ENCODE peak calls at places on chromosomes 3 and 15, in seven cellular contexts. S, U, E, N, K, X and P are unnamed samples.
A peak's percentile ranks its signal among the peaks of the same experiment; 100 is the strongest.

GRCh38 chr15:79960502-79961217 is 10.3 kb downstream of the BCL2A1 start:
- DNase-seq in S (no peak), U (no peak), E (no peak), N (no peak), K (no peak), X (no peak), P (no peak)

GRCh38 chr15:74339371-74339770 is 28.1 kb downstream of the CYP11A1 start:
- DNase-seq in S (no peak), U (no peak), E (no peak), N (no peak), K (no peak), X (no peak), P (no peak)

GRCh38 chr15:70412717-70413266 is 315.1 kb upstream of the TLE3 start:
- DNase-seq in S (no peak), U (no peak), E (no peak), N (no peak), K (no peak), X (no peak), P (no peak)

GRCh38 chr15:99983894-99984293 is 250.7 kb upstream of the LYSMD4 start:
- DNase-seq in S (no peak), U (peak; percentile 52), E (no peak), N (no peak), K (no peak), X (no peak), P (no peak)

GRCh38 chr3:34865350-34865749 is 774.0 kb upstream of the ARPP21 start:
- DNase-seq in S (no peak), U (peak; percentile 42), E (no peak), N (no peak), K (no peak), X (no peak), P (no peak)

GRCh38 chr15:100667405-100668320 is 65.3 kb downstream of the ASB7 start:
- DNase-seq in S (peak; percentile 19), U (no peak), E (no peak), N (no peak), K (no peak), X (no peak), P (no peak)

GRCh38 chr3:183583331-183584245 is 28.1 kb upstream of the KLHL6 start:
- DNase-seq in S (no peak), U (no peak), E (no peak), N (no peak), K (no peak), X (no peak), P (no peak)

GRCh38 chr15:75350601-75351331 is 3.9 kb downstream of the NEIL1 start:
- DNase-seq in S (no peak), U (no peak), E (no peak), N (no peak), K (no peak), X (no peak), P (no peak)

GRCh38 chr3:4687167-4687566 is 194.0 kb downstream of the ITPR1 start:
- DNase-seq in S (no peak), U (no peak), E (no peak), N (no peak), K (no peak), X (no peak), P (no peak)

GRCh38 chr3:117146571-117146970 is 437.0 kb downstream of the TUSC7 start:
- DNase-seq in S (no peak), U (peak; percentile 73), E (no peak), N (no peak), K (no peak), X (no peak), P (no peak)

GRCh38 chr15:22888120-22888859 is 49.8 kb downstream of the NIPA2 start:
- DNase-seq in S (peak; percentile 82), U (no peak), E (no peak), N (no peak), K (peak; percentile 71), X (no peak), P (no peak)

GRCh38 chr3:52216585-52217408 is 8.6 kb downstream of the TLR9 start:
- DNase-seq in S (no peak), U (no peak), E (no peak), N (no peak), K (no peak), X (peak; percentile 38), P (peak; percentile 77)

GRCh38 chr3:172208586-172209332 is 169.4 kb downstream of the FNDC3B start:
- DNase-seq in S (no peak), U (peak; percentile 70), E (no peak), N (no peak), K (no peak), X (no peak), P (no peak)

GRCh38 chr3:166455724-166456123 is 618.5 kb upstream of the BCHE start:
- DNase-seq in S (no peak), U (no peak), E (no peak), N (no peak), K (peak; percentile 7), X (no peak), P (no peak)

GRCh38 chr3:197132916-197133530 is 103.4 kb upstream of the MELTF start:
- DNase-seq in S (no peak), U (no peak), E (no peak), N (no peak), K (no peak), X (no peak), P (no peak)

GRCh38 chr15:64182859-64183258 is 20.0 kb upstream of the PPIB start:
- DNase-seq in S (no peak), U (no peak), E (no peak), N (no peak), K (no peak), X (no peak), P (no peak)

GRCh38 chr15:68578175-68578959 is 426 bp upstream of the CORO2B start:
- DNase-seq in S (no peak), U (peak; percentile 71), E (peak; percentile 51), N (no peak), K (peak; percentile 47), X (peak; percentile 4), P (peak; percentile 88)

GRCh38 chr3:143648708-143649107 is 199.6 kb downstream of the SLC9A9 start:
- DNase-seq in S (no peak), U (peak; percentile 77), E (no peak), N (no peak), K (peak; percentile 29), X (no peak), P (no peak)

GRCh38 chr3:49869525-49870126 is at the start of gene CAMKV:
- DNase-seq in S (no peak), U (peak; percentile 80), E (peak; percentile 55), N (no peak), K (no peak), X (no peak), P (no peak)

GRCh38 chr15:56775632-56776031 is 42.3 kb upstream of the ZNF280D start:
- DNase-seq in S (no peak), U (no peak), E (no peak), N (no peak), K (no peak), X (no peak), P (no peak)

GRCh38 chr3:41265823-41266273 is 66.5 kb downstream of the CTNNB1 start:
- DNase-seq in S (no peak), U (no peak), E (no peak), N (no peak), K (peak; percentile 31), X (no peak), P (no peak)

GRCh38 chr15:65421360-65422215 is 1.2 kb downstream of the IGDCC4 start:
- DNase-seq in S (no peak), U (peak; percentile 98), E (peak; percentile 80), N (no peak), K (no peak), X (no peak), P (peak; percentile 78)

GRCh38 chr3:94076055-94076454 is 13.2 kb downstream of the NSUN3 start:
- DNase-seq in S (no peak), U (no peak), E (no peak), N (no peak), K (no peak), X (no peak), P (no peak)

GRCh38 chr3:128488636-128488994 is 4.4 kb downstream of the GATA2 start:
- DNase-seq in S (no peak), U (peak; percentile 60), E (no peak), N (no peak), K (no peak), X (no peak), P (peak; percentile 44)